ENCODE peak calls at places on chromosomes 13 and 19, in seven cellular contexts. One of them, this sample, is unnamed.

GRCh38 chr13:108566413-108567170 is 62.8 kb upstream of the MYO16 start:
- DNase-seq in NCI-H1436: no peak
- DNase-seq in breast epithelium: no peak
- DNase-seq in thoracic aorta: no peak
- DNase-seq in activated naive CD4-positive, alpha-beta T cell treated with anti-CD3 and anti-CD28 coated beads for 36 hours: no peak
- DNase-seq in COLO829: no peak
- DNase-seq in T1000: no peak
- DNase-seq in this sample: no peak

GRCh38 chr19:30229524-30230174 is 142.5 kb upstream of the ZNF536 start:
- DNase-seq in NCI-H1436: peak; percentile 21
- DNase-seq in breast epithelium: no peak
- DNase-seq in thoracic aorta: no peak
- DNase-seq in activated naive CD4-positive, alpha-beta T cell treated with anti-CD3 and anti-CD28 coated beads for 36 hours: no peak
- DNase-seq in COLO829: no peak
- DNase-seq in T1000: no peak
- DNase-seq in this sample: no peak

GRCh38 chr13:51322826-51323225 is 16.7 kb upstream of the SERPINE3 start:
- DNase-seq in NCI-H1436: no peak
- DNase-seq in breast epithelium: no peak
- DNase-seq in thoracic aorta: no peak
- DNase-seq in activated naive CD4-positive, alpha-beta T cell treated with anti-CD3 and anti-CD28 coated beads for 36 hours: no peak
- DNase-seq in COLO829: no peak
- DNase-seq in T1000: no peak
- DNase-seq in this sample: no peak

GRCh38 chr13:112532837-112533745 is 54.9 kb downstream of the TUBGCP3 start:
- DNase-seq in NCI-H1436: no peak
- DNase-seq in breast epithelium: no peak
- DNase-seq in thoracic aorta: no peak
- DNase-seq in activated naive CD4-positive, alpha-beta T cell treated with anti-CD3 and anti-CD28 coated beads for 36 hours: peak; percentile 18
- DNase-seq in COLO829: no peak
- DNase-seq in T1000: no peak
- DNase-seq in this sample: no peak

GRCh38 chr19:10499550-10500246 is 3.5 kb downstream of the KEAP1 start:
- DNase-seq in NCI-H1436: no peak
- DNase-seq in breast epithelium: no peak
- DNase-seq in thoracic aorta: no peak
- DNase-seq in activated naive CD4-positive, alpha-beta T cell treated with anti-CD3 and anti-CD28 coated beads for 36 hours: no peak
- DNase-seq in COLO829: no peak
- DNase-seq in T1000: no peak
- DNase-seq in this sample: no peak

GRCh38 chr13:83824120-83824519 is 58.2 kb downstream of the SLITRK1 start:
- DNase-seq in NCI-H1436: no peak
- DNase-seq in breast epithelium: no peak
- DNase-seq in thoracic aorta: no peak
- DNase-seq in activated naive CD4-positive, alpha-beta T cell treated with anti-CD3 and anti-CD28 coated beads for 36 hours: no peak
- DNase-seq in COLO829: no peak
- DNase-seq in T1000: no peak
- DNase-seq in this sample: no peak

GRCh38 chr13:97855570-97855970 is 97.9 kb upstream of the IPO5 start:
- DNase-seq in NCI-H1436: peak; percentile 75
- DNase-seq in breast epithelium: no peak
- DNase-seq in thoracic aorta: no peak
- DNase-seq in activated naive CD4-positive, alpha-beta T cell treated with anti-CD3 and anti-CD28 coated beads for 36 hours: peak; percentile 30
- DNase-seq in COLO829: peak; percentile 78
- DNase-seq in T1000: peak; percentile 20
- DNase-seq in this sample: peak; percentile 70

GRCh38 chr19:1461862-1462261 is 11.9 kb downstream of the APC2 start:
- DNase-seq in NCI-H1436: no peak
- DNase-seq in breast epithelium: no peak
- DNase-seq in thoracic aorta: no peak
- DNase-seq in activated naive CD4-positive, alpha-beta T cell treated with anti-CD3 and anti-CD28 coated beads for 36 hours: no peak
- DNase-seq in COLO829: no peak
- DNase-seq in T1000: no peak
- DNase-seq in this sample: no peak

GRCh38 chr13:60691268-60691667 is 294.2 kb downstream of the TDRD3 start:
- DNase-seq in NCI-H1436: no peak
- DNase-seq in breast epithelium: no peak
- DNase-seq in thoracic aorta: no peak
- DNase-seq in activated naive CD4-positive, alpha-beta T cell treated with anti-CD3 and anti-CD28 coated beads for 36 hours: no peak
- DNase-seq in COLO829: no peak
- DNase-seq in T1000: no peak
- DNase-seq in this sample: no peak

GRCh38 chr19:38693380-38694223 is 46.2 kb downstream of the ACTN4 start:
- DNase-seq in NCI-H1436: no peak
- DNase-seq in breast epithelium: peak; percentile 73
- DNase-seq in thoracic aorta: no peak
- DNase-seq in activated naive CD4-positive, alpha-beta T cell treated with anti-CD3 and anti-CD28 coated beads for 36 hours: no peak
- DNase-seq in COLO829: peak; percentile 97
- DNase-seq in T1000: peak; percentile 68
- DNase-seq in this sample: no peak

GRCh38 chr19:34082289-34083077 is 89.8 kb upstream of the LSM14A start:
- DNase-seq in NCI-H1436: no peak
- DNase-seq in breast epithelium: no peak
- DNase-seq in thoracic aorta: no peak
- DNase-seq in activated naive CD4-positive, alpha-beta T cell treated with anti-CD3 and anti-CD28 coated beads for 36 hours: no peak
- DNase-seq in COLO829: peak; percentile 20
- DNase-seq in T1000: no peak
- DNase-seq in this sample: no peak

GRCh38 chr19:29976151-29976943 is 34.3 kb downstream of the URI1 start:
- DNase-seq in NCI-H1436: no peak
- DNase-seq in breast epithelium: no peak
- DNase-seq in thoracic aorta: no peak
- DNase-seq in activated naive CD4-positive, alpha-beta T cell treated with anti-CD3 and anti-CD28 coated beads for 36 hours: no peak
- DNase-seq in COLO829: no peak
- DNase-seq in T1000: no peak
- DNase-seq in this sample: no peak

GRCh38 chr19:7132054-7132453 is 62.6 kb downstream of the ZNF557 start:
- DNase-seq in NCI-H1436: no peak
- DNase-seq in breast epithelium: no peak
- DNase-seq in thoracic aorta: no peak
- DNase-seq in activated naive CD4-positive, alpha-beta T cell treated with anti-CD3 and anti-CD28 coated beads for 36 hours: no peak
- DNase-seq in COLO829: no peak
- DNase-seq in T1000: no peak
- DNase-seq in this sample: no peak

GRCh38 chr19:48501446-48501960 is 10.1 kb downstream of the LMTK3 start:
- DNase-seq in NCI-H1436: peak; percentile 100
- DNase-seq in breast epithelium: peak; percentile 92
- DNase-seq in thoracic aorta: no peak
- DNase-seq in activated naive CD4-positive, alpha-beta T cell treated with anti-CD3 and anti-CD28 coated beads for 36 hours: peak; percentile 80
- DNase-seq in COLO829: no peak
- DNase-seq in T1000: no peak
- DNase-seq in this sample: peak; percentile 99

GRCh38 chr13:50842711-50843255 is 709 bp downstream of the DLEU7 start:
- DNase-seq in NCI-H1436: no peak
- DNase-seq in breast epithelium: no peak
- DNase-seq in thoracic aorta: no peak
- DNase-seq in activated naive CD4-positive, alpha-beta T cell treated with anti-CD3 and anti-CD28 coated beads for 36 hours: no peak
- DNase-seq in COLO829: no peak
- DNase-seq in T1000: no peak
- DNase-seq in this sample: no peak

GRCh38 chr19:34351382-34351802 is 13.6 kb upstream of the GPI start:
- DNase-seq in NCI-H1436: no peak
- DNase-seq in breast epithelium: no peak
- DNase-seq in thoracic aorta: no peak
- DNase-seq in activated naive CD4-positive, alpha-beta T cell treated with anti-CD3 and anti-CD28 coated beads for 36 hours: no peak
- DNase-seq in COLO829: no peak
- DNase-seq in T1000: no peak
- DNase-seq in this sample: peak; percentile 73

GRCh38 chr13:72643339-72643989 is 84.0 kb downstream of the MZT1 start:
- DNase-seq in NCI-H1436: peak; percentile 11
- DNase-seq in breast epithelium: no peak
- DNase-seq in thoracic aorta: no peak
- DNase-seq in activated naive CD4-positive, alpha-beta T cell treated with anti-CD3 and anti-CD28 coated beads for 36 hours: peak; percentile 77
- DNase-seq in COLO829: peak; percentile 31
- DNase-seq in T1000: no peak
- DNase-seq in this sample: peak; percentile 44